ENCODE peak calls at places on chromosomes 12 and 14, in nine cellular contexts. U is IMR-90; W is upper lobe of right lung; K is adrenal gland; I is right lobe of liver; X is GM12878; V is cardiac muscle cell; O is CD8-positive, alpha-beta T cell; D is ovary. L is an unnamed sample. For H3K27me3, the result is how much of the 10 kb centered on the place peaks cover.

GRCh38 chr14:98840076-98840475 is 431.9 kb downstream of the BCL11B start:
- DNase-seq in U (no peak), W (no peak), K (no peak), I (no peak), X (no peak), V (no peak), O (no peak), D (no peak), L (no peak)

GRCh38 chr12:89799316-89799715 is 90.7 kb upstream of the ATP2B1 start:
- DNase-seq in U (no peak), W (no peak), K (no peak), I (no peak), X (no peak), V (no peak), O (no peak), D (no peak), L (no peak)

GRCh38 chr14:77148510-77149231 is 7.1 kb upstream of the ZDHHC22 start:
- DNase-seq in U (no peak), W (no peak), K (no peak), I (no peak), X (no peak), V (no peak), O (no peak), D (no peak), L (no peak)

GRCh38 chr12:64893961-64894360 is 69.5 kb downstream of the TBC1D30 start:
- DNase-seq in U (peak), W (no peak), K (no peak), I (no peak), X (no peak), V (peak), O (no peak), D (no peak), L (no peak)

GRCh38 chr14:101477648-101478047 is 83.6 kb upstream of the DIO3 start:
- DNase-seq in U (peak), W (no peak), K (no peak), I (no peak), X (no peak), V (no peak), O (no peak), D (no peak), L (no peak)

GRCh38 chr14:95098984-95099599 is 58.2 kb downstream of the DICER1 start:
- DNase-seq in U (peak), W (no peak), K (peak), I (no peak), X (no peak), V (peak), O (peak), D (peak), L (peak)

GRCh38 chr14:51939211-51939705 is 50.1 kb upstream of the RTRAF start:
- DNase-seq in U (no peak), W (no peak), K (no peak), I (no peak), X (no peak), V (peak), O (no peak), D (no peak), L (no peak)

GRCh38 chr14:54488318-54488645 is 498 bp downstream of the GMFB start:
- DNase-seq in U (no peak), W (no peak), K (no peak), I (no peak), X (no peak), V (no peak), O (no peak), D (no peak), L (no peak)

GRCh38 chr12:53995311-53996187 is 4.4 kb upstream of the HOXC9 start:
- DNase-seq in U (no peak), W (no peak), K (no peak), I (no peak), X (no peak), V (no peak), O (no peak), D (peak), L (no peak)

GRCh38 chr12:75635606-75636444 is 124.4 kb upstream of the KRR1 start:
- DNase-seq in U (peak), W (no peak), K (peak), I (no peak), X (no peak), V (peak), O (no peak), D (no peak), L (no peak)

GRCh38 chr14:98138666-98139065 is 1133.3 kb downstream of the BCL11B start:
- DNase-seq in U (no peak), W (no peak), K (peak), I (no peak), X (no peak), V (peak), O (peak), D (no peak), L (peak)

GRCh38 chr14:29900609-29901350 is 26.9 kb downstream of the PRKD1 start:
- DNase-seq in U (no peak), W (no peak), K (no peak), I (no peak), X (no peak), V (no peak), O (no peak), D (no peak), L (no peak)

GRCh38 chr12:23662966-23663365 is 286.5 kb downstream of the SOX5 start:
- DNase-seq in U (no peak), W (no peak), K (peak), I (no peak), X (no peak), V (no peak), O (no peak), D (no peak), L (no peak)

GRCh38 chr14:59130472-59130871 is 58.0 kb upstream of the DAAM1 start:
- DNase-seq in U (no peak), W (no peak), K (no peak), I (no peak), X (no peak), V (peak), O (no peak), D (no peak), L (no peak)

GRCh38 chr14:59126714-59127436 is 61.6 kb upstream of the DAAM1 start:
- DNase-seq in U (peak), W (no peak), K (peak), I (no peak), X (no peak), V (peak), O (no peak), D (no peak), L (no peak)

GRCh38 chr14:59123975-59124374 is 64.5 kb upstream of the DAAM1 start:
- DNase-seq in U (peak), W (no peak), K (no peak), I (no peak), X (no peak), V (peak), O (no peak), D (no peak), L (no peak)

GRCh38 chr14:59125156-59125555 is 63.3 kb upstream of the DAAM1 start:
- DNase-seq in U (no peak), W (no peak), K (no peak), I (no peak), X (no peak), V (no peak), O (no peak), D (no peak), L (no peak)

GRCh38 chr14:59127437-59127732 is 61.1 kb upstream of the DAAM1 start:
- DNase-seq in U (no peak), W (no peak), K (no peak), I (no peak), X (no peak), V (no peak), O (no peak), D (no peak), L (no peak)
- TF ChIP-seq CTCF in U (no peak), W (no peak), K (no peak), I (no peak), X (no peak), V (no peak), O (peak), D (no peak), L (peak)

GRCh38 chr14:100010679-100011078 is 54.5 kb upstream of the EVL start:
- DNase-seq in U (no peak), W (no peak), K (no peak), I (no peak), X (no peak), V (no peak), O (no peak), D (no peak), L (no peak)

GRCh38 chr14:100012928-100013327 is 52.3 kb upstream of the EVL start:
- DNase-seq in U (no peak), W (no peak), K (no peak), I (no peak), X (no peak), V (no peak), O (no peak), D (no peak), L (no peak)

GRCh38 chr14:100015251-100015655 is 50.0 kb upstream of the EVL start:
- DNase-seq in U (peak), W (no peak), K (peak), I (no peak), X (peak), V (no peak), O (no peak), D (no peak), L (no peak)

GRCh38 chr14:100012478-100012925 is 52.7 kb upstream of the EVL start:
- DNase-seq in U (peak), W (no peak), K (no peak), I (no peak), X (peak), V (peak), O (no peak), D (no peak), L (no peak)

GRCh38 chr14:100011568-100012325 is 53.5 kb upstream of the EVL start:
- DNase-seq in U (peak), W (no peak), K (no peak), I (no peak), X (no peak), V (no peak), O (no peak), D (no peak), L (no peak)
- H3K27ac ChIP-seq in U (no peak), W (no peak), K (peak), I (no peak), X (no peak), V (no peak), O (no peak), D (no peak), L (no peak)

GRCh38 chr14:37585101-37585479 is 10.0 kb downstream of the FOXA1 start:
- DNase-seq in U (no peak), W (no peak), K (no peak), I (no peak), X (no peak), V (no peak), O (no peak), D (no peak), L (no peak)
- H3K27me3 ChIP-seq in U (half or more), W (half or more), K (half or more), I (under half), X (under half), V (half or more), O (under half), D (under half), L (half or more)

GRCh38 chr12:129750426-129750825 is 153.4 kb downstream of the TMEM132D start:
- DNase-seq in U (no peak), W (no peak), K (no peak), I (no peak), X (no peak), V (no peak), O (no peak), D (no peak), L (no peak)

DNA sequence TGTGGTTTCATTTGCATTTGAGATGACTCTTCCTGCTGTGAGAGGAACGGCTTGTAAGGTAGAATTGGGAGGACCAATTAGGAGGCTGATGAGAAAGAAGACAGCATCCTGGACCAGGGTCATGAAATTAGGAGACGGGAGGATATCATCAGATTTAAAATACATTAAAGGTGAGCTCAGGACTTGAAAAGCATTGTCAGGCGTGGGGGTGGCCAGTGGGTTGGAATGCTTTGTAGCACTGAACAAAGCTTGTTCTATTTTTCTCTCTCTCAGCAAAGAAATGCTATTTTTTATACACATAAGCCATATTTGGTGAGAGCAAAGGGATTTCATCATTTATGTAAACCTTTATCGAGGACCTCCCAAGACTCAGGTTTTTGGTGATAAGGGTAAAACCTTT is 157.5 kb downstream of the TMEM132D start:
- DNase-seq in U (no peak), W (no peak), K (no peak), I (no peak), X (no peak), V (no peak), O (no peak), D (no peak), L (no peak)
- TF ChIP-seq CTCF in U (no peak), W (no peak), K (no peak), I (no peak), X (no peak), V (no peak), O (no peak), D (no peak), L (no peak)

GRCh38 chr12:119177724-119178380 is 879 bp upstream of the HSPB8 start:
- DNase-seq in U (no peak), W (no peak), K (no peak), I (no peak), X (no peak), V (no peak), O (no peak), D (no peak), L (no peak)

GRCh38 chr12:119178544-119179334 is at the start of gene HSPB8:
- DNase-seq in U (peak), W (peak), K (peak), I (peak), X (no peak), V (peak), O (no peak), D (peak), L (no peak)

GRCh38 chr12:119181202-119181601 is 2.5 kb downstream of the HSPB8 start:
- DNase-seq in U (no peak), W (no peak), K (no peak), I (no peak), X (no peak), V (no peak), O (no peak), D (no peak), L (no peak)

GRCh38 chr12:119180380-119181040 is 1.8 kb downstream of the HSPB8 start:
- DNase-seq in U (peak), W (no peak), K (peak), I (no peak), X (no peak), V (peak), O (no peak), D (peak), L (no peak)

GRCh38 chr12:119179335-119180021 is 747 bp downstream of the HSPB8 start:
- DNase-seq in U (peak), W (no peak), K (peak), I (no peak), X (no peak), V (peak), O (no peak), D (no peak), L (no peak)
- H3K27ac ChIP-seq in U (peak), W (peak), K (peak), I (peak), X (no peak), V (peak), O (no peak), D (peak), L (no peak)

GRCh38 chr12:85278598-85279448 is 1.2 kb upstream of the ALX1 start:
- DNase-seq in U (no peak), W (no peak), K (no peak), I (no peak), X (no peak), V (no peak), O (no peak), D (no peak), L (no peak)

GRCh38 chr12:85277900-85278597 is 2.0 kb upstream of the ALX1 start:
- DNase-seq in U (no peak), W (no peak), K (no peak), I (no peak), X (no peak), V (no peak), O (no peak), D (no peak), L (no peak)

GRCh38 chr12:85280984-85281946 is 1.2 kb downstream of the ALX1 start:
- DNase-seq in U (no peak), W (no peak), K (no peak), I (no peak), X (no peak), V (no peak), O (no peak), D (no peak), L (no peak)

GRCh38 chr12:85280138-85280983 is at the start of gene ALX1:
- DNase-seq in U (peak), W (peak), K (no peak), I (peak), X (no peak), V (peak), O (no peak), D (peak), L (no peak)

DNA sequence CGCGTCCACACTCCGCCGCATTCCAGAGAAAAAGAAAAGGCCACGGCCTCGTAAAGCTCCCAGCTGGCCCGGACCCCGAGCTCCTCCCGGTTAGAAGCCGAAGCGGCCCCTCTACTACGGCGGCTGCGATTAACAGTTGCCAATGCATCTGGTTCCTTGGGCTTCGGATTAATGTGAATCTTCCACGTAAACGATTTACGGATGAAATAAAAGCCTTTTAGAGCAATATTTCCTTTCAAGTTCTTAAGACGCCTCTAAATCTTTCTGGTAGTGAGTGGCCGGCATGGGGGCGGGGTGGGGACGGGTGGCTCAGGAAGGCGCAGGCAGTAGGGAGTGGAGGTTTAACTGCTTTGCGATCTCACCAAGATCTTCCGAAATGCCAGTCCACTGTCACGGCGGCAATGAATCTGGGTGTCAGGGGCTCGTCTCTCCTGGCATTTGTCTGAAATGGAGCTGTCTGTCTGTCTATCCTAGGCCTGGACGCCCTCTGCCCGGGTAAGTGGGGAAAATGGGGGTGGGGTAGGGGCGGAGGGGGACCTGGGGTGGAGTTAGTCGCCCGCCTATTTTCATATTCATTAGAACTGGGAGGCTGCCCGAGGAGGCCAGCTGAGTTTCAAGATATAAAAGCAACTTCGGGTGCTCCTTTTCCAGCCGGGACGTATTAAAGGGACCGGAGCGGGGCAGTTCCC is 427 bp upstream of the ALX1 start:
- DNase-seq in U (no peak), W (no peak), K (no peak), I (peak), X (no peak), V (no peak), O (no peak), D (no peak), L (no peak)
- H3K27me3 ChIP-seq in U (under half), W (half or more), K (half or more), I (under half), X (under half), V (half or more), O (under half), D (under half), L (under half)

DNA sequence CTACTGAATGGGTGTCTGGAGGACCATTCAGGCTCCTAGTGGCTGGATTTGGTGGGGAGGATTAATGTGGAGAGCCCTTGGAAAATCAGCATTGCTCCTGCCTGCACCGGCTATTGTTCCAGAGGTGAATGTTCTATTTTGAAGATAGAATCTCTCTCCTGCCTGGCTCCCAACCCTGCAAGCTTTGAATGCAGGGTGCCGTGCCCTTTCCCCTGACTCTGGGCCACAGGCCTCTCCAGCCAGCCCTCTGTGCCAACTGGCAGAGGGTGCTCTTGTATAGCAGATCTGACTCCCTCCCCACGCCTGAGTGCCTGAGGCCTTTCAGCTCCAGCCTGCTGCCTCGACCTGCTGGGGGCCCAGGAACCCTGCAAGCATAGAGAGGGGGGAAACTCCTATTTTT is 106.8 kb downstream of the TMEM260 start:
- DNase-seq in U (no peak), W (no peak), K (no peak), I (peak), X (no peak), V (no peak), O (no peak), D (no peak), L (no peak)
- TF ChIP-seq CTCF in U (no peak), W (no peak), K (peak), I (no peak), X (no peak), V (no peak), O (no peak), D (no peak), L (no peak)

GRCh38 chr14:100240725-100241032 is 1.7 kb downstream of the YY1 start:
- DNase-seq in U (no peak), W (no peak), K (no peak), I (no peak), X (no peak), V (no peak), O (no peak), D (no peak), L (no peak)

GRCh38 chr14:100239200-100239839 is 376 bp downstream of the YY1 start:
- DNase-seq in U (no peak), W (peak), K (no peak), I (peak), X (no peak), V (no peak), O (peak), D (peak), L (peak)

GRCh38 chr14:100238419-100239199 is at the start of gene YY1:
- DNase-seq in U (peak), W (peak), K (peak), I (peak), X (peak), V (peak), O (peak), D (peak), L (peak)

GRCh38 chr14:100239840-100240724 is 1.1 kb downstream of the YY1 start:
- DNase-seq in U (peak), W (peak), K (peak), I (peak), X (no peak), V (peak), O (peak), D (peak), L (peak)

DNA sequence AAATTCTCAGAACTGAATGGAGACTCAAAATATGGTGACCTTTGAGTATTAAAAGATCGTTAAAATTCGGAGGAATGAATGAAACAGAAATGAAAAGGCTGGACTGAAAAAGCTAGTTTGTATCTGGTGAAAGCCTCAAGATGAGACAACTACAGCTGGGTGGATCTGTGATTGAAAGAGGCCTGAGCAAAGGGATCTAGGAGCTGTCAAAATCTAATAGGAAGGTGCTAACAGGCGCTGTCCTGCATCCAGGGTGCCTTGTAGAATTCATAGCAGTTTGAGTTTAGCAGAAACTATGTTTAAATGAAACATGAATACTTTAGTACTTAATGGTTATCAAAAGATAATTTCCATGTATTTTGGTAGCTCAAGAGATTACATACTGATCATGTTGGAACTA is 2.3 kb downstream of the YY1 start:
- DNase-seq in U (no peak), W (no peak), K (no peak), I (no peak), X (no peak), V (no peak), O (no peak), D (no peak), L (no peak)
- H3K27ac ChIP-seq in U (no peak), W (peak), K (peak), I (peak), X (no peak), V (peak), O (peak), D (no peak), L (peak)

L was measured in CD4-positive, alpha-beta T cell.